ENCODE peak calls at places on chromosomes 13 and 19, in eight cellular contexts. W, C, F, P, N, E, S and B are unnamed samples.

GRCh38 chr19:47357788-47358680 is 8.9 kb downstream of the DHX34 start:
- DNase-seq in W (no peak), N (peak; percentile 26), P (no peak), F (no peak), C (no peak), E (no peak), S (no peak), B (no peak)

GRCh38 chr13:76319921-76320320 is 566.3 kb downstream of the KCTD12 start:
- DNase-seq in F (no peak), C (peak; percentile 52), P (no peak), E (no peak), W (no peak), S (no peak), N (no peak), B (no peak)

GRCh38 chr13:46605089-46605488 is 52.1 kb downstream of the LRCH1 start:
- DNase-seq in F (no peak), S (no peak), E (no peak), C (no peak), N (no peak), P (peak; percentile 24), W (no peak), B (no peak)

GRCh38 chr13:46119883-46120614 is 15.2 kb upstream of the CPB2 start:
- DNase-seq in N (no peak), P (no peak), S (no peak), F (no peak), C (peak; percentile 43), E (no peak), W (no peak), B (no peak)

GRCh38 chr19:10766681-10767201 is 48.9 kb downstream of the DNM2 start:
- DNase-seq in W (no peak), P (peak; percentile 60), E (no peak), N (no peak), F (no peak), C (peak; percentile 61), S (no peak), B (no peak)

GRCh38 chr19:5587071-5587455 is 19.3 kb upstream of the TINCR start:
- DNase-seq in P (no peak), W (no peak), N (no peak), E (no peak), C (no peak), S (no peak), F (no peak), B (no peak)

GRCh38 chr13:94431987-94432386 is 47.5 kb downstream of the DCT start:
- DNase-seq in E (no peak), N (no peak), W (no peak), C (no peak), S (no peak), F (no peak), P (no peak), B (no peak)

GRCh38 chr19:50794778-50795664 is 4.8 kb downstream of the ACP4 start:
- DNase-seq in F (peak; percentile 56), C (no peak), E (no peak), N (no peak), P (no peak), W (no peak), S (no peak), B (no peak)

GRCh38 chr19:39156230-39156890 is 30.8 kb downstream of the PAK4 start:
- DNase-seq in P (peak; percentile 80), S (no peak), N (no peak), W (no peak), E (no peak), F (no peak), C (no peak), B (no peak)

GRCh38 chr13:111937763-111938375 is 129.1 kb upstream of the SOX1 start:
- DNase-seq in W (no peak), S (peak; percentile 29), P (no peak), N (no peak), E (peak; percentile 53), C (no peak), F (peak; percentile 37), B (no peak)

GRCh38 chr13:113859311-113860050 is 4.4 kb downstream of the GAS6 start:
- DNase-seq in W (no peak), P (no peak), S (no peak), F (no peak), C (no peak), N (no peak), E (peak; percentile 62), B (no peak)

GRCh38 chr13:36124236-36124822 is 6.9 kb downstream of the DCLK1 start:
- DNase-seq in F (no peak), P (peak; percentile 37), W (no peak), C (peak; percentile 94), S (no peak), E (no peak), N (no peak), B (no peak)

GRCh38 chr13:31742102-31742695 is 2.9 kb downstream of the RXFP2 start:
- DNase-seq in N (peak; percentile 78), C (peak; percentile 88), E (peak; percentile 91), W (no peak), S (peak; percentile 73), F (no peak), P (peak; percentile 35), B (peak; percentile 22)

DNA sequence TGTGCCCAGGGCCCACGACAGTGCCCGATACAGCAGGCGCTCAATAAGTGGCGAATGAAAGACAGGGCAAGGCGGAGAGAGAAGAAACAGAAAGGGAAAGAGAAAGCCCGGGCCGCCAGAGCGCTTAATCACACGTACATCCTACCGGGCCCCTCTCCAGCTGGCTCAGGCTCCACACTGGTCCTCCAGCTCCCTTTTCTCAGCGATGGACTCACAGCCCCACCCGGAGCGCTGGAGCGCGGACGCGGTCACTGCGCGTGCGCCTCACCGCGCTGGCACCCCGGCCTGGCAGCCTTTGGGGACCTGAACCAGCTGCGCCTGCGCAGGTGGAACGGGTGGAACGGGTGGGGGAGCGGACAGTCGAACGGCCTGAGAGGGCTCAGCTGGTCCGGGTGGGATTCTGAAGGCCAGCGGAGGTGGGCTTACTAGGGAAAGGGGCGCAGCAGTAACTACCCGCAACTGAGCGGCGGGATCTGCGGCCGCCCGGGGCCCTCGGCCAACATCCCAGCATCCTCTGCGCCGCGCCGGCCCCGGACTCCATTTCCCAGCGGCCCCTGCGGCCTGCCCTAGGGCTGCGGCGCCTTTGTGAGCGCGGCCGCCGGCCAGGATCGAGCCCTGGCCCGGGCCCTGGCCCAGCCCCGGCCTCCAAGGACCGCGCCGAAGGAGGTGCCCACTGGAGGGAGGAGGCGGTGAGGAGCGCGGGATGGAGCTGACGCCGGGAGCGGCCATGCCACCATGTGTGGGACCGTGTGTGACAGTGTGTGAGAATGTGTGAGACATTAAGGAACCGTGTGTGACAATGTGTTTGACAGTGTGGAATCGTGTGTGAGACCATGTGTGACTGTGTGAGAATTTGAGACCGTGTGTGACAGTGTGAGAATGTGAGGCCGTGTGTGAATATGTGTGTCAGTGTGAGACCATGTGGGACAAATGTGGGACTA is at the start of gene ZNF583:
- DNase-seq in E (peak; percentile 98), N (peak; percentile 89), F (peak; percentile 98), P (peak; percentile 97), C (peak; percentile 98), W (peak; percentile 82), S (peak; percentile 93), B (peak; percentile 93)
- TF ChIP-seq CTCF in E (no peak), N (no peak), F (no peak), P (no peak), C (no peak), W (no peak), S (no peak), B (no peak)

DNA sequence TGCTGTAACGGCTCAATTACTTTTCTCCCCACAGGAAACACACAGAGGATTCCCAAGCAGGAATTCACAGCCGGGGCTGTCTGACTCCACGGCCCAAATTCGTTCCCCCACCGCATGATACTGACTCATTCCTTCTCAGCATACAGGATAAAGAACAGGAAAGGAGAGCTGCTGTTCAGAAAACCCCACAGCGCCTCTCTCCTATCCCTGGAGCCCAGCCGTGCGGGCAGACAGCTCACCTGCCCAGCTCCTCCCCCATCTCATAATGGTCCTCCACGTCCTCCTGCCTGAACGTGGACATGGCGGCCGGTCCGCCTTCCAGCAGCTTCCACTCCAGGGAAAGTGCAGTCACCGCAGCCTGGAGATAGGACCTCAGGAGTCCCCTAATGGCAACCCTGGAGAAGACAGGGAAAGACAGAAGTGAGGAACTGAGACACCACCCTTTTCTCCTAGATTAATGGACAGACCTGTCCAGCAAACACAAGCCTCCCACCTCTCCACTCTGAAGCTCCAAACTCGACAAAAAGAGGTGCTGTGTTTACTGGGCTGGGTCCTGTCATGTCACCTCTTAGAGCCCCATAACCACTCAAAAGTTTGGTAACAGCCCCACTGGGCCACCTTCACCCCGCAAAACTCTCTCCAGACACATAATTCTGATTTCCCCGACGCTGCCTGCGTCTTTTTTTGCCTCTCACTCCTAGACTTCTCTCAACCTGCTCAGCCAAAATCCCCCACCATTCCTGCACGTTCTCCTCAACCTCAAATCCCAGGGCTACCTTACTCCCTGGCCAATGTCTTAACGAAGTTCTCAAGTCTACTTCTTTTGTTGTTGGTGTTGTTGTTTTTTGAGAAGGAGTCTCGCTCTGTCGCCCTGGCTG is 1.2 kb downstream of the DAPK3 start:
- DNase-seq in E (no peak), W (no peak), P (peak; percentile 26), N (peak; percentile 51), F (no peak), C (peak; percentile 78), S (peak; percentile 62), B (no peak)
- TF ChIP-seq CTCF in E (no peak), W (no peak), P (no peak), N (no peak), F (no peak), C (peak; percentile 31), S (no peak), B (no peak)

GRCh38 chr19:15266683-15267082 is 34.4 kb upstream of the EPHX3 start:
- DNase-seq in W (no peak), P (no peak), F (no peak), E (no peak), N (no peak), S (no peak), C (no peak), B (no peak)

GRCh38 chr19:15265849-15266248 is 33.6 kb upstream of the EPHX3 start:
- DNase-seq in N (no peak), E (peak; percentile 94), S (no peak), F (peak; percentile 88), P (peak; percentile 96), C (peak; percentile 99), W (no peak), B (no peak)

GRCh38 chr19:15264061-15264932 is 32.0 kb upstream of the EPHX3 start:
- DNase-seq in C (peak; percentile 78), S (peak; percentile 93), E (peak; percentile 93), P (peak; percentile 77), N (peak; percentile 91), W (peak; percentile 74), F (peak; percentile 86), B (peak; percentile 72)

GRCh38 chr19:15264933-15265206 is 32.6 kb upstream of the EPHX3 start:
- DNase-seq in E (no peak), P (no peak), N (no peak), S (no peak), C (no peak), F (no peak), W (no peak), B (no peak)

DNA sequence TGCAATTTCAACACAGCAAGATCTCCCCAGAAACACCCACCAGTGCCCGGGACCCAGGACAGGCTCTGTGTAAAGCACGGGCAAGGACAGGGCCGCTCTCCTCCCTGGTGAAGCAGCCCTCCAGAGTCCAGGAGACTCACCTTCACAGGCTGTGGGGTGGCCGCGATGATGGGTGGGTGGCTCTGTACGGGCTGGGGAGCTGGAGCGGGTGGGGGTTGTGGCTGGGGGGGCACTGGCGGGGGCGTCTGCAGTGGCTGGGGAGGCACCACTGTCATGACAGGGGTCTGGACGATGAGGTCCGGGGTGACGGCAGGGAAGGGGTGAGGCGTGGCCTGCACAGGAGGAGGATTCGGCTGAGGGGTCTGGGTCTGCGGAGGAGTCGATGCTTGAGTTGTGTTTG is 33.0 kb upstream of the EPHX3 start:
- DNase-seq in S (no peak), N (no peak), C (no peak), E (no peak), F (no peak), W (no peak), P (no peak), B (no peak)
- TF ChIP-seq CTCF in S (no peak), N (no peak), C (no peak), E (no peak), F (no peak), W (no peak), P (no peak), B (no peak)

GRCh38 chr19:28289294-28290063 is 923.5 kb downstream of the UQCRFS1 start:
- DNase-seq in C (peak; percentile 30), E (no peak), S (no peak), F (no peak), P (peak; percentile 31), N (no peak), W (peak; percentile 35), B (no peak)
- TF ChIP-seq CTCF in C (no peak), E (no peak), S (no peak), F (no peak), P (no peak), N (no peak), W (peak; percentile 36), B (no peak)